ENCODE peak calls at places on chromosome 5, in five cellular contexts. L, B, E, U and Y are unnamed samples. For H3K4me1, the result is how much of the 10 kb centered on the place peaks cover.

GRCh38 chr5:146082798-146083197 is 22.6 kb downstream of the PLAC8L1 start:
- DNase-seq in U (no peak), E (no peak), L (no peak), B (no peak), Y (no peak)

GRCh38 chr5:67164856-67165523 is 31.6 kb downstream of the CD180 start:
- DNase-seq in U (no peak), B (no peak), E (no peak), L (no peak), Y (no peak)

GRCh38 chr5:60195083-60195482 is 301.6 kb upstream of the PDE4D start:
- DNase-seq in E (no peak), U (no peak), B (no peak), L (no peak), Y (no peak)

GRCh38 chr5:89397096-89397495 is 514.1 kb upstream of the MEF2C start:
- DNase-seq in B (no peak), U (peak), L (no peak), E (no peak), Y (peak)

GRCh38 chr5:146007270-146007669 is 70.9 kb downstream of the SH3RF2 start:
- DNase-seq in B (no peak), U (peak), L (no peak), E (peak), Y (no peak)

GRCh38 chr5:30736642-30737041 is 456.8 kb upstream of the CDH6 start:
- DNase-seq in E (peak), B (no peak), U (no peak), L (no peak), Y (no peak)

GRCh38 chr5:181205735-181206401 is 872 bp upstream of the TRIM7 start:
- DNase-seq in L (no peak), U (no peak), E (peak), B (no peak), Y (no peak)

GRCh38 chr5:14977058-14977640 is 105.6 kb upstream of the ANKH start:
- DNase-seq in L (no peak), U (peak), B (no peak), E (no peak), Y (no peak)

GRCh38 chr5:180329138-180329435 is 24.0 kb downstream of the GFPT2 start:
- DNase-seq in U (no peak), B (no peak), L (no peak), E (no peak), Y (no peak)

GRCh38 chr5:167720676-167721260 is 570.7 kb upstream of the WWC1 start:
- DNase-seq in E (peak), B (no peak), U (peak), L (no peak), Y (no peak)

GRCh38 chr5:99187611-99188010 is 258.8 kb upstream of the CHD1 start:
- DNase-seq in L (no peak), B (no peak), E (no peak), U (no peak), Y (no peak)

GRCh38 chr5:13783731-13784130 is 160.8 kb downstream of the DNAH5 start:
- DNase-seq in L (no peak), E (no peak), B (no peak), U (no peak), Y (no peak)

GRCh38 chr5:163504091-163504931 is 1.1 kb upstream of the MAT2B start:
- DNase-seq in B (peak), L (peak), E (peak), U (peak), Y (peak)

GRCh38 chr5:99004960-99005359 is 76.2 kb upstream of the CHD1 start:
- DNase-seq in B (peak), U (no peak), E (no peak), L (no peak), Y (no peak)

GRCh38 chr5:41817625-41818301 is 52.5 kb downstream of the OXCT1 start:
- DNase-seq in L (no peak), B (no peak), E (no peak), U (no peak), Y (peak)

GRCh38 chr5:41270423-41271251 is 57.3 kb upstream of the C6 start:
- DNase-seq in E (peak), B (peak), L (peak), U (peak), Y (no peak)

GRCh38 chr5:149251546-149251945 is 20.1 kb upstream of the AFAP1L1 start:
- DNase-seq in U (no peak), E (no peak), L (no peak), B (no peak), Y (no peak)

GRCh38 chr5:94994465-94994996 is 290.4 kb downstream of the MCTP1 start:
- DNase-seq in L (no peak), B (no peak), E (no peak), U (peak), Y (no peak)

GRCh38 chr5:109950634-109951033 is 260.9 kb downstream of the MAN2A1 start:
- DNase-seq in U (no peak), L (no peak), E (no peak), B (no peak), Y (no peak)

GRCh38 chr5:169182797-169183196 is 118.1 kb downstream of the SLIT3 start:
- DNase-seq in E (no peak), U (no peak), L (no peak), B (no peak), Y (no peak)

GRCh38 chr5:79122963-79123362 is 11.4 kb downstream of the BHMT start:
- DNase-seq in U (no peak), B (no peak), E (no peak), L (no peak), Y (no peak)

GRCh38 chr5:78888580-78889187 is 96.4 kb downstream of the ARSB start:
- DNase-seq in L (peak), U (no peak), E (no peak), B (no peak), Y (no peak)

GRCh38 chr5:56459978-56460377 is 226.8 kb upstream of the ANKRD55 start:
- DNase-seq in E (no peak), L (no peak), B (no peak), U (no peak), Y (no peak)

GRCh38 chr5:58354827-58355226 is 105.1 kb downstream of the PLK2 start:
- DNase-seq in E (no peak), U (no peak), L (no peak), B (no peak), Y (no peak)

GRCh38 chr5:90940227-90940995 is 381.8 kb downstream of the ADGRV1 start:
- DNase-seq in B (peak), L (no peak), E (peak), U (peak), Y (peak)

GRCh38 chr5:2634399-2635176 is 116.9 kb downstream of the IRX2 start:
- DNase-seq in B (no peak), U (no peak), E (no peak), L (no peak), Y (no peak)

GRCh38 chr5:174910245-174910737 is 185.9 kb downstream of the MSX2 start:
- DNase-seq in B (peak), U (peak), L (peak), E (peak), Y (peak)

GRCh38 chr5:67156976-67157583 is 39.5 kb downstream of the CD180 start:
- DNase-seq in E (peak), L (no peak), B (peak), U (peak), Y (no peak)

GRCh38 chr5:81128416-81128815 is 104.7 kb upstream of the CKMT2 start:
- DNase-seq in U (no peak), B (no peak), L (no peak), E (no peak), Y (no peak)

GRCh38 chr5:139481122-139481533 is 1.4 kb downstream of the STING1 start:
- DNase-seq in E (no peak), L (peak), U (no peak), B (no peak), Y (peak)

GRCh38 chr5:76867827-76868693 is 18.2 kb downstream of the S100Z start:
- DNase-seq in U (peak), E (peak), B (peak), L (peak), Y (peak)

GRCh38 chr5:68915079-68915478 is 178.7 kb upstream of the SLC30A5 start:
- DNase-seq in E (no peak), U (no peak), L (no peak), B (no peak), Y (no peak)

GRCh38 chr5:130231786-130232185 is 327.5 kb downstream of the CHSY3 start:
- DNase-seq in B (no peak), U (no peak), L (no peak), E (no peak), Y (peak)

GRCh38 chr5:177494356-177495195 is 2.8 kb downstream of the PDLIM7 start:
- DNase-seq in U (peak), L (peak), B (no peak), E (peak), Y (peak)
- H3K4me1 ChIP-seq in U (under half), L (under half), B (under half), E (half or more), Y (under half)

GRCh38 chr5:150584561-150585335 is 55.7 kb upstream of the SYNPO start:
- DNase-seq in E (no peak), L (no peak), U (no peak), B (no peak), Y (no peak)

GRCh38 chr5:150585781-150586461 is 54.5 kb upstream of the SYNPO start:
- DNase-seq in E (no peak), L (no peak), U (no peak), B (no peak), Y (no peak)

GRCh38 chr5:150587830-150588494 is 52.5 kb upstream of the SYNPO start:
- DNase-seq in U (no peak), E (no peak), L (peak), B (no peak), Y (no peak)

GRCh38 chr5:150588495-150588890 is 52.0 kb upstream of the SYNPO start:
- DNase-seq in U (no peak), E (no peak), B (no peak), L (no peak), Y (no peak)

GRCh38 chr5:150587016-150587415 is 53.4 kb upstream of the SYNPO start:
- DNase-seq in L (no peak), E (no peak), U (no peak), B (no peak), Y (no peak)
- H3K4me1 ChIP-seq in L (under half), E (under half), U (under half), B (under half), Y (under half)

GRCh38 chr5:134510970-134511795 is 14.3 kb upstream of the JADE2 start:
- DNase-seq in U (peak), L (no peak), B (no peak), E (peak), Y (peak)
- H3K4me1 ChIP-seq in U (half or more), L (under half), B (under half), E (under half), Y (under half)

GRCh38 chr5:52802272-52803011 is 14.7 kb downstream of the ITGA1 start:
- DNase-seq in U (no peak), B (no peak), E (peak), L (no peak), Y (no peak)
- H3K4me1 ChIP-seq in U (under half), B (under half), E (under half), L (under half), Y (under half)

GRCh38 chr5:150633424-150633823 is 7.0 kb upstream of the SYNPO start:
- DNase-seq in U (no peak), L (no peak), E (no peak), B (no peak), Y (no peak)
- H3K4me1 ChIP-seq in U (under half), L (under half), E (under half), B (under half), Y (under half)